ENCODE peak calls at places on chromosomes 12 and 14, in seven cellular contexts. I is right cardiac atrium, Q is Kasumi-1, D is MCF 10A, X is left cardiac atrium, B is ACHN, T is hepatic stellate cell. U is an unnamed sample.

GRCh38 chr14:105145381-105146180 is 23.0 kb downstream of the JAG2 start:
- DNase-seq in I (peak), Q (no peak), D (no peak), X (peak), B (no peak), T (no peak), U (no peak)

GRCh38 chr12:57813111-57813970 is 5.2 kb downstream of the AVIL start:
- DNase-seq in I (no peak), Q (no peak), D (no peak), X (no peak), B (no peak), T (no peak), U (no peak)

GRCh38 chr14:106838991-106839769 is 1312.8 kb downstream of the TMEM121 start:
- DNase-seq in I (no peak), Q (no peak), D (no peak), X (no peak), B (no peak), T (no peak), U (no peak)

GRCh38 chr12:53005215-53005985 is 856 bp upstream of the EIF4B start:
- DNase-seq in I (peak), Q (no peak), D (no peak), X (peak), B (peak), T (no peak), U (peak)

GRCh38 chr14:80772504-80772903 is 169.0 kb downstream of the CEP128 start:
- DNase-seq in I (no peak), Q (no peak), D (no peak), X (no peak), B (no peak), T (no peak), U (no peak)

GRCh38 chr12:58847876-58848600 is 72.3 kb downstream of the LRIG3 start:
- DNase-seq in I (no peak), Q (no peak), D (peak), X (no peak), B (no peak), T (no peak), U (no peak)

GRCh38 chr12:67747869-67748760 is 99.6 kb downstream of the DYRK2 start:
- DNase-seq in I (peak), Q (no peak), D (peak), X (peak), B (peak), T (peak), U (no peak)

GRCh38 chr12:80262372-80263170 is 163.2 kb downstream of the OTOGL start:
- DNase-seq in I (no peak), Q (no peak), D (no peak), X (no peak), B (peak), T (no peak), U (no peak)

GRCh38 chr14:61444215-61444768 is 122.9 kb downstream of the PRKCH start:
- DNase-seq in I (peak), Q (peak), D (no peak), X (no peak), B (no peak), T (no peak), U (no peak)

GRCh38 chr12:113094738-113095137 is 38.2 kb downstream of the DTX1 start:
- DNase-seq in I (no peak), Q (no peak), D (no peak), X (no peak), B (no peak), T (no peak), U (no peak)

GRCh38 chr12:51389302-51389999 is 1.8 kb downstream of the GALNT6 start:
- DNase-seq in I (no peak), Q (no peak), D (peak), X (no peak), B (no peak), T (no peak), U (no peak)

GRCh38 chr14:103627073-103628025 is 1.7 kb upstream of the KLC1 start:
- DNase-seq in I (peak), Q (no peak), D (no peak), X (no peak), B (no peak), T (no peak), U (no peak)

GRCh38 chr12:32198555-32198954 is 91.9 kb downstream of the BICD1 start:
- DNase-seq in I (no peak), Q (no peak), D (peak), X (no peak), B (peak), T (no peak), U (no peak)

GRCh38 chr14:68564236-68564825 is 228.5 kb downstream of the ZFP36L1 start:
- DNase-seq in I (peak), Q (no peak), D (no peak), X (no peak), B (no peak), T (no peak), U (peak)

GRCh38 chr14:100770605-100771120 is 44.0 kb downstream of the DLK1 start:
- DNase-seq in I (no peak), Q (no peak), D (no peak), X (no peak), B (no peak), T (no peak), U (peak)

GRCh38 chr12:43945983-43946382 is 110.1 kb downstream of the TMEM117 start:
- DNase-seq in I (no peak), Q (no peak), D (no peak), X (no peak), B (no peak), T (no peak), U (no peak)

GRCh38 chr14:64779472-64779871 is 75.2 kb downstream of the PLEKHG3 start:
- DNase-seq in I (peak), Q (no peak), D (no peak), X (no peak), B (no peak), T (no peak), U (no peak)

GRCh38 chr12:13189254-13189653 is 7.3 kb upstream of the EMP1 start:
- DNase-seq in I (peak), Q (no peak), D (no peak), X (no peak), B (no peak), T (no peak), U (no peak)

GRCh38 chr12:105622220-105622619 is 291.7 kb downstream of the C12orf75 start:
- DNase-seq in I (no peak), Q (no peak), D (no peak), X (no peak), B (no peak), T (no peak), U (no peak)

GRCh38 chr14:100677925-100678765 is 48.5 kb upstream of the DLK1 start:
- DNase-seq in I (peak), Q (peak), D (no peak), X (peak), B (no peak), T (no peak), U (peak)

U was measured in ELF-1.